ENCODE peak calls at places on chromosome 21, in seven cellular contexts. S is mammary epithelial cell, B is PC-9, L is fibroblast of lung, U is mesendoderm, P is IMR-90, J is A549. Z is an unnamed sample. For H3K4me1, the result is how much of the 10 kb centered on the place peaks cover.

GRCh38 chr21:45042664-45043161 is 31.7 kb upstream of the ADARB1 start:
- DNase-seq in U (no peak), P (no peak), L (no peak), S (no peak), B (no peak), J (no peak), Z (no peak)

GRCh38 chr21:39452207-39452964 is 616 bp downstream of the SH3BGR start:
- DNase-seq in P (peak), L (peak), S (peak), B (no peak), J (no peak), U (no peak), Z (no peak)

GRCh38 chr21:35343046-35343816 is 294.1 kb upstream of the RUNX1 start:
- DNase-seq in P (peak), U (no peak), B (no peak), S (no peak), J (no peak), L (no peak), Z (no peak)

GRCh38 chr21:44948426-44949120 is 8.7 kb downstream of the SLX9 start:
- DNase-seq in L (no peak), S (no peak), P (no peak), J (no peak), U (no peak), B (no peak), Z (no peak)

GRCh38 chr21:28776251-28776650 is 216.4 kb downstream of the LTN1 start:
- DNase-seq in J (no peak), P (peak), U (no peak), B (no peak), S (peak), L (peak), Z (no peak)

GRCh38 chr21:45539796-45540600 is 2.2 kb downstream of the SLC19A1 start:
- DNase-seq in U (no peak), S (no peak), P (no peak), L (no peak), J (no peak), B (no peak), Z (no peak)

GRCh38 chr21:45380566-45380965 is 24.4 kb upstream of the COL18A1 start:
- DNase-seq in S (no peak), B (no peak), J (no peak), U (no peak), P (no peak), L (no peak), Z (no peak)

GRCh38 chr21:34865922-34866271 is 183.2 kb downstream of the RUNX1 start:
- DNase-seq in L (no peak), U (peak), J (no peak), S (no peak), B (peak), P (no peak), Z (peak)

GRCh38 chr21:27423073-27423472 is 456.2 kb upstream of the ADAMTS5 start:
- DNase-seq in L (peak), B (no peak), P (peak), S (peak), U (peak), J (no peak), Z (no peak)

GRCh38 chr21:44514218-44514520 is 25.8 kb downstream of the KRTAP10-1 start:
- DNase-seq in S (no peak), P (no peak), L (no peak), B (no peak), U (no peak), J (no peak), Z (no peak)

GRCh38 chr21:20882462-20883415 is 115.5 kb upstream of the NCAM2 start:
- DNase-seq in L (peak), B (no peak), P (peak), J (no peak), S (no peak), U (peak), Z (peak)

GRCh38 chr21:44531606-44532128 is 8.3 kb downstream of the KRTAP10-1 start:
- DNase-seq in B (no peak), L (no peak), J (no peak), U (no peak), S (no peak), P (no peak), Z (no peak)

GRCh38 chr21:28099296-28099695 is 893.4 kb downstream of the LTN1 start:
- DNase-seq in L (peak), S (no peak), P (peak), U (no peak), J (no peak), B (no peak), Z (no peak)

GRCh38 chr21:34552324-34553198 is 40.6 kb upstream of the KCNE1 start:
- DNase-seq in J (no peak), S (no peak), P (no peak), B (peak), U (no peak), L (peak), Z (no peak)

GRCh38 chr21:28431527-28432200 is 561.0 kb downstream of the LTN1 start:
- DNase-seq in S (no peak), J (no peak), L (no peak), U (no peak), P (peak), B (no peak), Z (no peak)

GRCh38 chr21:14530574-14530973 is 15.5 kb downstream of the SAMSN1 start:
- DNase-seq in P (no peak), L (no peak), U (no peak), J (no peak), B (no peak), S (no peak), Z (no peak)

GRCh38 chr21:45152265-45152746 is 77.9 kb downstream of the ADARB1 start:
- DNase-seq in B (no peak), S (no peak), P (no peak), J (no peak), U (peak), L (no peak), Z (peak)

GRCh38 chr21:24115141-24115540 is 1492.1 kb downstream of the MRPL39 start:
- DNase-seq in J (no peak), S (no peak), P (no peak), L (no peak), U (no peak), B (no peak), Z (no peak)

GRCh38 chr21:45634511-45635183 is 8.9 kb upstream of the PCBP3 start:
- DNase-seq in J (no peak), B (no peak), L (no peak), P (peak), U (no peak), S (no peak), Z (no peak)

GRCh38 chr21:31586118-31586517 is 73.4 kb upstream of the SOD1 start:
- DNase-seq in P (no peak), U (no peak), S (no peak), J (no peak), L (no peak), B (no peak), Z (no peak)

GRCh38 chr21:36155603-36156338 is 853 bp upstream of the DOP1B start:
- DNase-seq in J (no peak), B (peak), S (peak), P (no peak), U (peak), L (no peak), Z (peak)

GRCh38 chr21:26842300-26842699 is 2.9 kb downstream of the ADAMTS1 start:
- DNase-seq in P (peak), L (peak), J (no peak), B (no peak), U (no peak), S (peak), Z (no peak)

GRCh38 chr21:34072145-34073031 is 990 bp upstream of the MRPS6 start:
- DNase-seq in P (no peak), B (no peak), L (no peak), S (no peak), J (no peak), U (no peak), Z (no peak)

GRCh38 chr21:25561668-25562641 is 45.3 kb downstream of the MRPL39 start:
- DNase-seq in S (no peak), P (peak), U (peak), L (peak), B (no peak), J (no peak), Z (peak)

GRCh38 chr21:31710586-31710985 is 21.3 kb downstream of the SCAF4 start:
- DNase-seq in B (no peak), S (no peak), L (peak), P (peak), J (no peak), U (no peak), Z (no peak)

DNA sequence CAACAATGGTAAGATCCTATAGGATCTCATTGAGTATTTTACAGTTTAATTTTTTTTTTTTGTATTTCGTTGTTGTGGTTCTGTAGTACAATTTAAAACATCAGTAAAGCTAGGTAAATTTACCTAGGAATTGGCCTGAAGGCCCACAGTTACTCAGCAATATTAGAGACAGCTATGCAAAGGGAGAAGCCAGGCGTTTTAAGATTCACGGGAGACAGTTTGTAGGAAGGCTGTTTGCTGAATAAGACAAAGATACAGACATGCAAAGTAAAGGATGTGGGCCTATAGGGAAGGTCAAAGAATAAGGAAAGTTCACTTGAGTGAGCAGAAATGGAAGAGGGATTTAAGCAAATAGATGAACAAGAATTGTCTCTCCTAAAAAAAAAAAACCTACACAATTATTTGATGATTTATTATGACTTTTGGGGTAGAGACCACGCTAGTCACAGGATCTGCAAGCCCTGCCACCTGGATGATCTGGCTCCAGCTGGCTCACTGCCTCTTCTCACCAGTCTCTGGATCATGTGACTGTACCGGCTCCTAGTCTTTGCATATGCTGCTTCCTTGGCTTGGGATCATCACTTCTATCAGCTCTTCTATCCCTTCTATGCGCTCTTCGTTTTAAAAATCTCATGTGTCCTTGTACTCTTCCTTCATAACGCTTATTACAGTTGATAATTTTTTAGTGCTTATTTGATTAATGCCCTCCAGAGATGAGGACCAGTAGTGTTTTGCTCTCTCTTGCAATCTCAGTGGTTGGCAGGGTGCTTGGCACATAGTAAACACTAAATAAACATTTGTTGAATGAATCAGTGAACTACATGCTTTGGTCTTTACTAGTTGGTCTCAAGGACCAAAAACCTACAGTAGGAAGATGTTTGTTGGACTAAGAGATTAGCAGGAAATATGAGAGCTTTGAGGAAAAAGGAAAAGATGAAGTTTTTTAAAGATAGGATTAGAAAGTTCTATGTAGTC is 14.1 kb downstream of the DYRK1A start:
- DNase-seq in L (no peak), P (no peak), S (peak), J (no peak), B (no peak), U (peak), Z (peak)
- H3K4me2 ChIP-seq in L (no peak), P (no peak), S (no peak), J (peak), B (no peak), U (no peak), Z (peak)

GRCh38 chr21:41359289-41359688 is 2.5 kb upstream of the MX2 start:
- DNase-seq in U (peak), P (no peak), B (no peak), J (no peak), S (no peak), L (no peak), Z (peak)
- H3K4me1 ChIP-seq in U (under half), P (under half), B (under half), J (under half), S (under half), L (under half), Z (under half)

GRCh38 chr21:42811960-42812359 is 67.4 kb downstream of the WDR4 start:
- DNase-seq in J (no peak), U (no peak), L (no peak), P (no peak), B (no peak), S (no peak), Z (no peak)
- H3K4me2 ChIP-seq in J (no peak), U (no peak), L (no peak), P (no peak), B (peak), S (peak), Z (no peak)

DNA sequence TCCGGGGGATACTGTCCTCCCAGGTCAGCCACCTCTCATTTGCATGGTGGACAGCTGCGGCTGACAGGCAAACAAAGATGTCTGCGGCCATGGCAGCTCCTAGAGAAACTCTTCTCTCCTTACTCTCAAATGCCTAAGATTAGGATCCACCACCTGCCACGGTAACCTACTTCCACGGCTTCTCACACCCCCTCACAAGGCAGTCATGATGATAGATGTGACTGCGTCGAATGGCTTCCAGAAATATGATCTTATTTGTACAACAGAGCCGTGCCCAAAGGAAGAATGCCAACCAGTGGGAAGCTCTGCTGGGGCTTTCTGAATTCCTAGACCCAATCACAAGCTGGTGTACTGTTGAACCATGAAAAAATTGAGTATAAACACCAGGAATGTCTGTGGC is 73.4 kb downstream of the BACE2 start:
- DNase-seq in J (no peak), P (no peak), B (no peak), L (no peak), S (no peak), U (no peak), Z (no peak)
- H3K4me1 ChIP-seq in J (under half), P (under half), B (under half), L (under half), S (under half), U (under half), Z (under half)

DNA sequence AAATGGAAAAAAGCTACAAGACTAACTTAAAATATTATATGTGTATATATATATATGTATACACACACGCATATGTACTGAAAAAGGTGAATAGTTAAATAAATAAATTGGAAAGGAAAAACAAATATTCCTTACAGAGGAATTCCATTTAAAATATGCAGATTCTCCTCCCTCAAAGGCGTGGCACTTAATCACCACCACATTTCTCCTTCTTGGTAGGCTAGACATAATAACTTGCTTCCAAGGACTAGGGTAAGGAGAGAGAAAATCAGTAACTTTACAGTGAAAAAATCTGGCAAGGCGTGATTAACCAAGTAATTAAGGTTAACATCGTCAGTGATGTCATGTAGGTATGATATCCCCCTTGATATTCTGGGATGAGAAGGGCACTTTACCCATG is 84.0 kb upstream of the USP25 start:
- DNase-seq in B (no peak), U (no peak), J (no peak), S (no peak), L (no peak), P (no peak), Z (no peak)
- H3K4me2 ChIP-seq in B (no peak), U (no peak), J (no peak), S (no peak), L (no peak), P (no peak), Z (no peak)